ENCODE peak calls at places on chromosomes 13 and 19, in four cellular contexts. O is PC-3; U is CD8-positive, alpha-beta memory T cell; F is tibial artery. V is an unnamed sample.

GRCh38 chr19:40717880-40718773 is 1.2 kb downstream of the ITPKC start:
- DNase-seq in O (peak; percentile 26), U (peak; percentile 4), F (peak; percentile 81), V (no peak)

GRCh38 chr19:38693380-38694223 is 46.2 kb downstream of the ACTN4 start:
- DNase-seq in O (peak; percentile 96), U (peak; percentile 8), F (no peak), V (no peak)

GRCh38 chr19:41431426-41432386 is 4.5 kb upstream of the B3GNT8 start:
- DNase-seq in O (no peak), U (no peak), F (no peak), V (peak; percentile 67)

GRCh38 chr19:55454787-55455243 is 6.6 kb downstream of the ISOC2 start:
- DNase-seq in O (peak; percentile 68), U (no peak), F (no peak), V (peak; percentile 80)

GRCh38 chr19:35142531-35143230 is 374 bp upstream of the FXYD7 start:
- DNase-seq in O (peak; percentile 63), U (peak; percentile 73), F (no peak), V (no peak)

GRCh38 chr19:39212377-39212742 is 8.3 kb upstream of the SYCN start:
- DNase-seq in O (peak; percentile 32), U (peak; percentile 51), F (no peak), V (peak; percentile 80)

GRCh38 chr19:45591004-45591637 is 6.5 kb upstream of the OPA3 start:
- DNase-seq in O (no peak), U (no peak), F (no peak), V (peak; percentile 87)

GRCh38 chr13:30396434-30397075 is 25.7 kb upstream of the UBE2L5 start:
- DNase-seq in O (peak; percentile 26), U (no peak), F (no peak), V (no peak)

GRCh38 chr13:36475468-36475867 is 43.2 kb downstream of the CCNA1 start:
- DNase-seq in O (peak; percentile 58), U (no peak), F (no peak), V (no peak)

GRCh38 chr13:40922437-40923040 is 96.6 kb downstream of the ELF1 start:
- DNase-seq in O (no peak), U (no peak), F (no peak), V (no peak)

GRCh38 chr19:5086232-5086631 is 117.3 kb downstream of the KDM4B start:
- DNase-seq in O (no peak), U (no peak), F (no peak), V (no peak)

GRCh38 chr13:40619479-40619814 is 47.0 kb downstream of the FOXO1 start:
- DNase-seq in O (no peak), U (no peak), F (no peak), V (no peak)

GRCh38 chr13:30739646-30740642 is 4.6 kb downstream of the ALOX5AP start:
- DNase-seq in O (peak; percentile 94), U (peak; percentile 29), F (no peak), V (no peak)

GRCh38 chr13:112113355-112113754 is 46.4 kb downstream of the SOX1 start:
- DNase-seq in O (no peak), U (no peak), F (no peak), V (no peak)

GRCh38 chr19:3335431-3336350 is 30.7 kb upstream of the NFIC start:
- DNase-seq in O (peak; percentile 20), U (no peak), F (peak; percentile 89), V (no peak)

GRCh38 chr19:16200038-16200775 is 2.5 kb downstream of the AP1M1 start:
- DNase-seq in O (no peak), U (no peak), F (peak; percentile 74), V (no peak)

GRCh38 chr13:43965446-43965845 is 85.7 kb downstream of the LACC1 start:
- DNase-seq in O (no peak), U (no peak), F (no peak), V (no peak)

GRCh38 chr13:44576396-44577235 is 486 bp upstream of the TSC22D1 start:
- DNase-seq in O (no peak), U (no peak), F (no peak), V (peak; percentile 88)

GRCh38 chr13:80921556-80921955 is 580.6 kb upstream of the SPRY2 start:
- DNase-seq in O (no peak), U (no peak), F (no peak), V (no peak)

GRCh38 chr13:40477623-40478608 is 188.5 kb downstream of the FOXO1 start:
- DNase-seq in O (no peak), U (no peak), F (peak; percentile 85), V (no peak)

GRCh38 chr13:35881360-35881759 is 249.8 kb downstream of the DCLK1 start:
- DNase-seq in O (no peak), U (no peak), F (no peak), V (no peak)

GRCh38 chr19:1231729-1232128 is 6.1 kb downstream of the CBARP start:
- DNase-seq in O (peak; percentile 32), U (no peak), F (no peak), V (no peak)

GRCh38 chr19:31149306-31149975 is 199.8 kb downstream of the TSHZ3 start:
- DNase-seq in O (no peak), U (no peak), F (no peak), V (no peak)

GRCh38 chr13:64446372-64446771 is 2783.8 kb downstream of the PCDH9 start:
- DNase-seq in O (peak; percentile 42), U (no peak), F (no peak), V (no peak)

GRCh38 chr13:27774651-27775050 is 17.6 kb upstream of the GSX1 start:
- DNase-seq in O (no peak), U (no peak), F (no peak), V (no peak)

GRCh38 chr13:101490400-101491015 is 38.0 kb downstream of the ITGBL1 start:
- DNase-seq in O (peak; percentile 60), U (no peak), F (no peak), V (no peak)

GRCh38 chr13:44142540-44142867 is 231.1 kb upstream of the SERP2 start:
- DNase-seq in O (no peak), U (no peak), F (no peak), V (no peak)

GRCh38 chr13:36337938-36338337 is 8.3 kb downstream of the SPART start:
- DNase-seq in O (no peak), U (no peak), F (no peak), V (no peak)

GRCh38 chr13:56864451-56864850 is 276.3 kb upstream of the PRR20A start:
- DNase-seq in O (peak; percentile 8), U (no peak), F (no peak), V (no peak)

GRCh38 chr19:7874080-7874856 is at the start of gene PRR36:
- DNase-seq in O (peak; percentile 80), U (no peak), F (no peak), V (no peak)

GRCh38 chr13:85985791-85986190 is 186.6 kb upstream of the SLITRK6 start:
- DNase-seq in O (peak; percentile 42), U (no peak), F (no peak), V (no peak)

GRCh38 chr13:106498158-106498557 is 37.3 kb downstream of the EFNB2 start:
- DNase-seq in O (no peak), U (no peak), F (no peak), V (no peak)

GRCh38 chr13:106496072-106496997 is 39.1 kb downstream of the EFNB2 start:
- DNase-seq in O (no peak), U (no peak), F (no peak), V (no peak)

GRCh38 chr13:106499113-106499512 is 36.3 kb downstream of the EFNB2 start:
- DNase-seq in O (no peak), U (no peak), F (no peak), V (no peak)

GRCh38 chr13:106498571-106498970 is 36.9 kb downstream of the EFNB2 start:
- DNase-seq in O (no peak), U (no peak), F (no peak), V (no peak)

DNA sequence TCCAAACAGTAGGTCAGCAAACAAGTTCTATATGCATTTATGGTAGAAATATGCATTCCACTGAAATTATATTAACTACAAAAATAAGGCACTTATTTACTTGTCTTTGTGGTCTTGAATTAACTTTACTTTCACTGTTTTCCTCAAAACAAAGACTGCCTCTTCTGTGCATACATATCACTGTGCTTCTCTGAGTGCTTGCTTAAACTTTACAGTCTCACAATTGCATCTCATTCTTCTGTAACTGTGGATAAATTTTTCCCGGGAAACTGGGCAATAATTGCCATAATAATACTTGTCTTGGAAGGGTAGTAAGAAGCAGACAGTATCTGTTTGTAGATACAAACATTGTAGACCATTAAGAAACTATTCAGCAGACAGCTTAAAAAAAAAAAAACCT is 38.4 kb downstream of the EFNB2 start:
- DNase-seq in O (no peak), U (no peak), F (no peak), V (no peak)
- H3K4me1 ChIP-seq in O (no peaks in the 10 kb centered on the region), U (no peaks in the 10 kb centered on the region), F (peaks cover 12% of the 10 kb centered on the region), V (peaks cover 57% of the 10 kb centered on the region)

DNA sequence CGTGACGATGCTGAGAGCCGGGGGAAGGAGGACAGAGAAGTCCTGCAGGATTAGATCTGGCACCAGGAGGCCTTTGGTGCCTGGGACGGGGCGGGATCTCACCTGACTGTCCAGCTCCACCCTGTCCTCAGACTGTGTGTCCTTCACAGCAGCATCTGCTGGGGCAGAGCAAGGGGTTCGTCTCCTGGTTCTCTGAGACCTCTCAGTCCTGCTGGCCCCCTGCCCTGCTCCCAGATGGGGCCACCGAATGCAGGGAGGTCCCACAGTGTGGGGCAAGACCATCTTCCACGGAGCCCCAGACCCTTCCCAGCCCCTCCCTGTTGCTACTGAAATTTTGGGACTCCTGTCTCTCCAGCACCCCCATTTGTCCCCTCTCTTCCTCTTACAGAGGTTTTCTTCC is 4.5 kb downstream of the LILRB3 start:
- DNase-seq in O (no peak), U (no peak), F (no peak), V (no peak)
- H3K4me1 ChIP-seq in O (no peaks in the 10 kb centered on the region), U (no peaks in the 10 kb centered on the region), F (no peaks in the 10 kb centered on the region), V (no peaks in the 10 kb centered on the region)

DNA sequence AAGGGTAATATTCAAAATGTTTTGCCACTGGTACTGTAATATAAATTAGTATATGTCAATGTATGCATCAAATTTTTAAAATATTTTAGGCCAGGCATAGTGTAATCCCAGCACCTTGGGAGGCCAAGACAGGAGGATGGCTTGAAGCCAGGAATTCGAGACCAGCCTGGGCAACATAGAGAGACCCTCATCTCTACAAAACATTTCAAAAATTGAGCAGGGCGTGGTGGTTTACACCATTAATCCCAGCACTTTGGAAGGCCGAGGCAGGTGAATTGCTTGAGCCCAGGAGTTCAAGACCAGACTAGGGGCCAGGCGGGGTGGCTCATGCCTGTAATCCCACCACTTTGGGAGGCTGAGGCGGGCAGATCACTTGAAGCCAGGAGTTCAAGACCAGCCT is 14.1 kb upstream of the STRN4 start:
- DNase-seq in O (no peak), U (no peak), F (no peak), V (no peak)
- H3K4me1 ChIP-seq in O (no peaks in the 10 kb centered on the region), U (no peaks in the 10 kb centered on the region), F (peaks cover 44% of the 10 kb centered on the region), V (peaks cover 1% of the 10 kb centered on the region)

DNA sequence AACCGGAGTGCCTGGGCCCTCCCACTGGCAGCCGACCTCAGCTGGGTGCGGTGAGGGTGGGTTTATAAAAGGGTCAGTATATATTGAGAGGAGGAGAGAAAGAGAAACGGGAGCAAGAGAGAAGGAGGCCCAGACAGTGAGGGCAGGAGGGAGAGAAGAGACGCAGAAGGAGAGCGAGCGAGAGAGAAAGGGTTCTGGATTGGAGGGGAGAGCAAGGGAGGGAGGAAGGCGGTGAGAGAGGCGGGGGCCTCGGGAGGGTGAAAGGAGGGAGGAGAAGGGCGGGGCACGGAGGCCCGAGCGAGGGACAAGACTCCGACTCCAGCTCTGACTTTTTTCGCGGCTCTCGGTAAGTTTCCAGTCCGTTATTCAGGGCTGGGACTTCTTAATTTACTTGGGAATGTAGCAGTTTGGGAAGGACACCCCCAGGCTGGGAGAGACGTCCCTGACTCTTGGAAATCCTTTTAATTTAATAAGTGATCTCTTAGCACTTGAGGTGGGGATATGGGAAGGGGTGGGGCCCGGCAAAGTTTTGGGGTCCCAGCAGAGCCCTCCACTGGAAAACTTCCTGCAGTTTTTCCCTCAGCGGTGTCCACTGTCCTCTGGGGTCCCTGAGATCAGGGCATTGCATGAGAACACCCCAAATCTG is at the start of gene EMP3:
- DNase-seq in O (peak; percentile 56), U (peak; percentile 86), F (peak; percentile 95), V (peak; percentile 84)
- H3K4me1 ChIP-seq in O (peaks cover 33% of the 10 kb centered on the region), U (peaks cover 76% of the 10 kb centered on the region), F (peaks cover 52% of the 10 kb centered on the region), V (peaks cover 91% of the 10 kb centered on the region)

V was measured in left lung.